ENCODE peak calls at places on chromosomes 16 and 17, in four cellular contexts. F is epithelial cell of esophagus, C is putamen, B is HEK293T. S is an unnamed sample.

GRCh38 chr17:57305918-57306317 is 49.6 kb downstream of the MSI2 start:
- DNase-seq in B (no peak), C (no peak), F (peak), S (no peak)

GRCh38 chr17:15893333-15894024 is 51.5 kb upstream of the ADORA2B start:
- DNase-seq in C (no peak), B (no peak), F (no peak), S (no peak)

GRCh38 chr16:46974352-46974751 is 878 bp upstream of the DNAJA2 start:
- DNase-seq in F (peak), B (peak), C (no peak), S (peak)

GRCh38 chr17:81065500-81065899 is 30.5 kb downstream of the BAIAP2 start:
- DNase-seq in C (no peak), F (no peak), B (no peak), S (no peak)

GRCh38 chr16:84246679-84247077 is 6.9 kb upstream of the KCNG4 start:
- DNase-seq in F (no peak), B (no peak), C (no peak), S (no peak)

GRCh38 chr17:7884581-7885356 is 3.8 kb upstream of the CHD3 start:
- DNase-seq in B (no peak), C (no peak), F (no peak), S (no peak)

GRCh38 chr17:46979023-46979870 is at the start of gene RPRML:
- DNase-seq in F (peak), C (no peak), B (peak), S (peak)

GRCh38 chr17:82807101-82807500 is 32.7 kb downstream of the ZNF750 start:
- DNase-seq in B (no peak), C (no peak), F (no peak), S (no peak)

GRCh38 chr17:2018716-2019490 is 6.2 kb downstream of the RTN4RL1 start:
- DNase-seq in C (no peak), B (no peak), F (no peak), S (no peak)

S was measured in RWPE1.